ENCODE peak calls at places on chromosomes 5 and 9, in nine cellular contexts. O is IMR-90, J is breast epithelium, D is HepG2, Q is esophagus muscularis mucosa, K is HCT116, R is gastrocnemius medialis, L is A549, U is uterus. C is an unnamed sample.

GRCh38 chr9:7533376-7534090 is 266.0 kb downstream of the DMAC1 start:
- DNase-seq in O (no peak), J (no peak), D (no peak), Q (no peak), K (no peak), R (no peak), L (no peak), U (no peak), C (no peak)

GRCh38 chr9:105500108-105500766 is 52.4 kb downstream of the FSD1L start:
- DNase-seq in O (peak; percentile 12), J (no peak), D (no peak), Q (no peak), K (no peak), R (no peak), L (no peak), U (no peak), C (no peak)

GRCh38 chr5:73412597-73412988 is 36.0 kb downstream of the FOXD1 start:
- DNase-seq in O (peak; percentile 79), J (no peak), D (no peak), Q (no peak), K (no peak), R (no peak), L (peak; percentile 13), U (no peak), C (no peak)

GRCh38 chr5:132272341-132273210 is 15.1 kb downstream of the PDLIM4 start:
- DNase-seq in O (peak; percentile 39), J (no peak), D (peak; percentile 38), Q (no peak), K (no peak), R (no peak), L (peak; percentile 75), U (peak; percentile 60), C (peak; percentile 79)

GRCh38 chr5:35794688-35795375 is 61.9 kb upstream of the IL7R start:
- DNase-seq in O (no peak), J (no peak), D (no peak), Q (no peak), K (no peak), R (no peak), L (no peak), U (no peak), C (no peak)

GRCh38 chr9:105455836-105456475 is 8.1 kb downstream of the FSD1L start:
- DNase-seq in O (no peak), J (no peak), D (no peak), Q (no peak), K (no peak), R (no peak), L (no peak), U (no peak), C (no peak)

GRCh38 chr9:33714989-33715388 is 80.4 kb upstream of the PRSS3 start:
- DNase-seq in O (no peak), J (no peak), D (no peak), Q (no peak), K (no peak), R (no peak), L (no peak), U (no peak), C (no peak)

GRCh38 chr9:115442054-115442453 is 324.1 kb upstream of the TNC start:
- DNase-seq in O (peak; percentile 69), J (no peak), D (no peak), Q (no peak), K (no peak), R (no peak), L (no peak), U (no peak), C (no peak)

GRCh38 chr9:112819635-112820496 is 69.3 kb downstream of the SNX30 start:
- DNase-seq in O (peak; percentile 85), J (no peak), D (peak; percentile 67), Q (peak; percentile 75), K (peak; percentile 36), R (peak; percentile 76), L (peak; percentile 47), U (peak; percentile 59), C (no peak)

GRCh38 chr5:89011778-89012320 is 128.9 kb upstream of the MEF2C start:
- DNase-seq in O (no peak), J (no peak), D (no peak), Q (no peak), K (no peak), R (no peak), L (no peak), U (no peak), C (no peak)

GRCh38 chr5:94776167-94776566 is 157.7 kb downstream of the SLF1 start:
- DNase-seq in O (no peak), J (no peak), D (no peak), Q (no peak), K (no peak), R (no peak), L (no peak), U (no peak), C (no peak)

GRCh38 chr5:56516936-56517521 is 283.9 kb upstream of the ANKRD55 start:
- DNase-seq in O (peak; percentile 29), J (no peak), D (peak; percentile 67), Q (no peak), K (no peak), R (peak; percentile 20), L (no peak), U (no peak), C (no peak)

GRCh38 chr5:51382759-51383493 is at the start of gene ISL1:
- DNase-seq in O (peak; percentile 55), J (no peak), D (no peak), Q (no peak), K (peak; percentile 57), R (peak; percentile 19), L (peak; percentile 21), U (peak; percentile 23), C (peak; percentile 90)

GRCh38 chr9:89593776-89594427 is 10.9 kb upstream of the GADD45G start:
- DNase-seq in O (peak; percentile 7), J (peak; percentile 67), D (peak; percentile 47), Q (peak; percentile 92), K (no peak), R (no peak), L (peak; percentile 70), U (no peak), C (no peak)

GRCh38 chr9:87336914-87337333 is 160.7 kb upstream of the DAPK1 start:
- DNase-seq in O (peak; percentile 79), J (no peak), D (peak; percentile 75), Q (peak; percentile 82), K (peak; percentile 54), R (no peak), L (peak; percentile 44), U (peak; percentile 50), C (no peak)

DNA sequence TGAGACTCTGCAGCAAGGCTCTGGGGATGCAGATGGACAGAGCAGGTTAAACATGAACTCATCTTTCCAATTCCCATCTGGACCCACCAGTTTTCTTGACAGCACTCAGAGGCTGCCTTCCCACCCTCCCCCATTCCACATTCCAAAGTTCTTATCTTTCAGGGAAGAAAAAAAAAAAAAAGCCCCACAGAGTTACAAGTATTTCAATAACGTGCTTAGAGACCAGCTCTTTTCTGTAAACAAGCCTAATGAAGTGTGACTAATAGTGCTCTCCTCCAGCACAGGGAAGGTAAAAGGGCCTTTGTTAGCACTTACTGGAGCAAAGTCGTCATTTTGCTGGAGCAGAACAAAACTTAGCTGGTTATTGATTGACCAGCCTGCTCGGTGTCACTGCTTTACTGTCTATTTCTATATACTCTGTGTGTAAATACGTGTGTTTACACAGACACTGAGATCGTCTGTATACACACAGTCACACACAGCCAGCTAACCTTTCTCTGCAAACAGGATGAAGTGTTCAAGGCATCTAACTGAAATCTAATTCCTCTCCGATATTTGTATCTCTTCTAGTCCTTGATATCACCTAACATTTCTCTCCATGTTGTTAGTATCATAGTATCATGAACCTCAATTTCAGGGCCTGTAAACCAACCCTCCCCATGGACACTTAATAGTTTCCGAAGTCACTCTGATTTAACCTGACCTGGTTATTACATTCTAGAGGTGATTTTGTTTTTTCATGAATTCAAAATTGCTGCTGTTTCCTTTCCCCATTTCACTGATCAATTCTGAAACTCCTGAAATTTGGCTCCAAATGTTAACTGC is 84.9 kb downstream of the ZNF608 start:
- DNase-seq in O (peak; percentile 92), J (no peak), D (peak; percentile 99), Q (peak; percentile 72), K (peak; percentile 81), R (no peak), L (peak; percentile 69), U (no peak), C (no peak)
- TF ChIP-seq POLR2A in O (no peak), J (no peak), D (no peak), Q (no peak), K (no peak), R (no peak), L (no peak), U (no peak), C (no peak)

GRCh38 chr5:148829248-148829594 is 2.8 kb downstream of the ADRB2 start:
- DNase-seq in O (no peak), J (no peak), D (no peak), Q (no peak), K (no peak), R (no peak), L (no peak), U (no peak), C (no peak)
- H3K4me1 ChIP-seq in O (peaks cover 15% of the 10 kb centered on the region), J (no peaks in the 10 kb centered on the region), D (peaks cover 8% of the 10 kb centered on the region), Q (peaks cover 68% of the 10 kb centered on the region), K (peaks cover 5% of the 10 kb centered on the region), R (peaks cover 55% of the 10 kb centered on the region), L (peaks cover 4% of the 10 kb centered on the region), U (no peaks in the 10 kb centered on the region), C (no peaks in the 10 kb centered on the region)

DNA sequence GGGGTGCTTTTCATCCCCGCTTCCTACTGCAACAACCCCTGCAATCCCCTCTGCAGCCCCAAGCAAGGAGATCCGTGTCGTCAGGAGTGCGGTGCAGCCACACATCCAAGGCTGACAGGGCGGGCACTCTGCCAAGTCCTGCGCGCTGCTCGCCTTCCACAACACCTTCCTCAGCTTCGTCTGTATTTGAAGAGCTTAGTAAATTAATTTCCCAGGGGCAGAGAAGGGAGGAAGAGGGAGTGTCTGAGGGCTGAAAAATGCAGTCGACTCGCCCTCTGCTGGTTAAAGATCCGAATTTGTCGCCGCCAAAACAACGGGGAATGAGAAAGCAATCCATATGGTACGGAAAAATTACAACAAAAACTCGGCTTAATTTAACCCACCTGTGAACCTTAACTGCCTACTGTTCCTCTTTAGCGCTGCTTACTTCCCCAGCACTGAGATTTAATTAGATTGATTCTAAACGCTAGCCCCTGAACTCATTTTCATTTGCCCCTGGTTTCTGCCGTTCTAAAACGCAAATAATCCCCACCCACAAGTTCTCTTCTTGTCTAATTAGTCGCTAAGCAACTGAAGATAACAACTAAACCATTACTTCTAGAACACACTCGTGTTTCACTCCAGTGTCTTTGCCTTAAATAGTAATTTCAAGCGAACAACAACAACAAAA is 10.9 kb upstream of the PCDHB1 start:
- DNase-seq in O (no peak), J (no peak), D (no peak), Q (no peak), K (peak; percentile 69), R (no peak), L (peak; percentile 76), U (peak; percentile 20), C (no peak)
- TF ChIP-seq CTCF in O (no peak), J (no peak), D (peak; percentile 30), Q (peak; percentile 56), K (peak; percentile 85), R (no peak), L (peak; percentile 79), U (peak; percentile 35), C (no peak)

GRCh38 chr9:136400038-136400834 is at the start of gene SNAPC4:
- DNase-seq in O (peak; percentile 78), J (peak; percentile 80), D (peak; percentile 77), Q (peak; percentile 93), K (peak; percentile 62), R (peak; percentile 75), L (peak; percentile 80), U (peak; percentile 74), C (peak; percentile 91)
- TF ChIP-seq POLR2A in O (peak; percentile 71), J (no peak), D (peak; percentile 86), Q (no peak), K (peak; percentile 85), R (peak; percentile 60), L (peak; percentile 92), U (peak; percentile 66), C (peak; percentile 12)